ENCODE peak calls at places on chromosome 1, in nine cellular contexts. One of them, this sample, is unnamed.

GRCh38 chr1:184302346-184302745 is 84.5 kb upstream of the C1orf21 start:
- DNase-seq in lung: no peak
- DNase-seq in cardiac fibroblast: no peak
- DNase-seq in AG04449: no peak
- DNase-seq in K562: no peak
- DNase-seq in WTC11: no peak
- DNase-seq in Calu3: no peak
- DNase-seq in LNCaP clone FGC: no peak
- DNase-seq in right atrium auricular region: no peak
- DNase-seq in this sample: no peak

GRCh38 chr1:59375321-59376220 is 78.7 kb downstream of the FGGY start:
- DNase-seq in WTC11: no peak
- DNase-seq in right atrium auricular region: no peak
- DNase-seq in AG04449: peak
- DNase-seq in Calu3: no peak
- DNase-seq in K562: no peak
- DNase-seq in LNCaP clone FGC: no peak
- DNase-seq in cardiac fibroblast: peak
- DNase-seq in lung: no peak
- DNase-seq in this sample: no peak

GRCh38 chr1:154926201-154926600 is 10.3 kb downstream of the PMVK start:
- DNase-seq in Calu3: no peak
- DNase-seq in AG04449: no peak
- DNase-seq in cardiac fibroblast: no peak
- DNase-seq in K562: no peak
- DNase-seq in right atrium auricular region: no peak
- DNase-seq in LNCaP clone FGC: no peak
- DNase-seq in lung: no peak
- DNase-seq in WTC11: no peak
- DNase-seq in this sample: no peak

GRCh38 chr1:17079140-17079868 is 25.5 kb upstream of the SDHB start:
- DNase-seq in right atrium auricular region: no peak
- DNase-seq in cardiac fibroblast: no peak
- DNase-seq in AG04449: no peak
- DNase-seq in K562: no peak
- DNase-seq in lung: no peak
- DNase-seq in Calu3: no peak
- DNase-seq in WTC11: no peak
- DNase-seq in LNCaP clone FGC: no peak
- DNase-seq in this sample: no peak

GRCh38 chr1:10250663-10251062 is 40.3 kb downstream of the KIF1B start:
- DNase-seq in K562: no peak
- DNase-seq in right atrium auricular region: no peak
- DNase-seq in WTC11: no peak
- DNase-seq in Calu3: no peak
- DNase-seq in cardiac fibroblast: no peak
- DNase-seq in LNCaP clone FGC: no peak
- DNase-seq in AG04449: no peak
- DNase-seq in lung: no peak
- DNase-seq in this sample: no peak

GRCh38 chr1:119712342-119713038 is 756 bp downstream of the PHGDH start:
- DNase-seq in WTC11: peak
- DNase-seq in lung: peak
- DNase-seq in AG04449: peak
- DNase-seq in cardiac fibroblast: peak
- DNase-seq in LNCaP clone FGC: no peak
- DNase-seq in Calu3: peak
- DNase-seq in K562: peak
- DNase-seq in right atrium auricular region: peak
- DNase-seq in this sample: peak

GRCh38 chr1:157105298-157105987 is 5.8 kb upstream of the ETV3L start:
- DNase-seq in cardiac fibroblast: no peak
- DNase-seq in right atrium auricular region: no peak
- DNase-seq in AG04449: no peak
- DNase-seq in WTC11: no peak
- DNase-seq in LNCaP clone FGC: no peak
- DNase-seq in Calu3: no peak
- DNase-seq in K562: no peak
- DNase-seq in lung: no peak
- DNase-seq in this sample: no peak

GRCh38 chr1:100353073-100353801 is 931 bp downstream of the CDC14A start:
- DNase-seq in Calu3: peak
- DNase-seq in LNCaP clone FGC: no peak
- DNase-seq in AG04449: no peak
- DNase-seq in WTC11: peak
- DNase-seq in right atrium auricular region: no peak
- DNase-seq in lung: peak
- DNase-seq in cardiac fibroblast: no peak
- DNase-seq in K562: peak
- DNase-seq in this sample: peak

GRCh38 chr1:228279011-228279721 is 71.3 kb downstream of the OBSCN start:
- DNase-seq in K562: no peak
- DNase-seq in cardiac fibroblast: no peak
- DNase-seq in WTC11: no peak
- DNase-seq in right atrium auricular region: no peak
- DNase-seq in lung: no peak
- DNase-seq in Calu3: no peak
- DNase-seq in AG04449: no peak
- DNase-seq in LNCaP clone FGC: no peak
- DNase-seq in this sample: no peak

GRCh38 chr1:107879927-107880326 is 85.1 kb downstream of the VAV3 start:
- DNase-seq in LNCaP clone FGC: no peak
- DNase-seq in WTC11: no peak
- DNase-seq in AG04449: no peak
- DNase-seq in lung: no peak
- DNase-seq in right atrium auricular region: no peak
- DNase-seq in Calu3: no peak
- DNase-seq in K562: no peak
- DNase-seq in cardiac fibroblast: no peak
- DNase-seq in this sample: no peak

GRCh38 chr1:196997428-196997827 is 20.1 kb downstream of the CFHR5 start:
- DNase-seq in cardiac fibroblast: peak
- DNase-seq in lung: no peak
- DNase-seq in Calu3: no peak
- DNase-seq in AG04449: peak
- DNase-seq in LNCaP clone FGC: no peak
- DNase-seq in K562: no peak
- DNase-seq in right atrium auricular region: no peak
- DNase-seq in WTC11: no peak
- DNase-seq in this sample: no peak

GRCh38 chr1:2474933-2475371 is 1.1 kb upstream of the PLCH2 start:
- DNase-seq in cardiac fibroblast: peak
- DNase-seq in WTC11: no peak
- DNase-seq in AG04449: no peak
- DNase-seq in LNCaP clone FGC: no peak
- DNase-seq in K562: peak
- DNase-seq in Calu3: no peak
- DNase-seq in right atrium auricular region: no peak
- DNase-seq in lung: no peak
- DNase-seq in this sample: no peak

GRCh38 chr1:61348025-61348665 is 265.8 kb downstream of the NFIA start:
- DNase-seq in right atrium auricular region: no peak
- DNase-seq in cardiac fibroblast: no peak
- DNase-seq in K562: no peak
- DNase-seq in Calu3: no peak
- DNase-seq in AG04449: no peak
- DNase-seq in lung: no peak
- DNase-seq in WTC11: no peak
- DNase-seq in LNCaP clone FGC: no peak
- DNase-seq in this sample: no peak

GRCh38 chr1:167066333-167067122 is 23.6 kb downstream of the GPA33 start:
- DNase-seq in cardiac fibroblast: peak
- DNase-seq in LNCaP clone FGC: no peak
- DNase-seq in K562: peak
- DNase-seq in right atrium auricular region: peak
- DNase-seq in WTC11: peak
- DNase-seq in Calu3: peak
- DNase-seq in lung: peak
- DNase-seq in AG04449: no peak
- DNase-seq in this sample: peak

GRCh38 chr1:9443913-9444445 is 95.3 kb upstream of the SLC25A33 start:
- DNase-seq in Calu3: no peak
- DNase-seq in AG04449: no peak
- DNase-seq in LNCaP clone FGC: no peak
- DNase-seq in K562: no peak
- DNase-seq in cardiac fibroblast: peak
- DNase-seq in lung: no peak
- DNase-seq in right atrium auricular region: no peak
- DNase-seq in WTC11: no peak
- DNase-seq in this sample: no peak

GRCh38 chr1:7582439-7582972 is 188.6 kb upstream of the VAMP3 start:
- DNase-seq in right atrium auricular region: no peak
- DNase-seq in Calu3: no peak
- DNase-seq in AG04449: no peak
- DNase-seq in cardiac fibroblast: no peak
- DNase-seq in lung: no peak
- DNase-seq in LNCaP clone FGC: no peak
- DNase-seq in K562: no peak
- DNase-seq in WTC11: no peak
- DNase-seq in this sample: no peak

DNA sequence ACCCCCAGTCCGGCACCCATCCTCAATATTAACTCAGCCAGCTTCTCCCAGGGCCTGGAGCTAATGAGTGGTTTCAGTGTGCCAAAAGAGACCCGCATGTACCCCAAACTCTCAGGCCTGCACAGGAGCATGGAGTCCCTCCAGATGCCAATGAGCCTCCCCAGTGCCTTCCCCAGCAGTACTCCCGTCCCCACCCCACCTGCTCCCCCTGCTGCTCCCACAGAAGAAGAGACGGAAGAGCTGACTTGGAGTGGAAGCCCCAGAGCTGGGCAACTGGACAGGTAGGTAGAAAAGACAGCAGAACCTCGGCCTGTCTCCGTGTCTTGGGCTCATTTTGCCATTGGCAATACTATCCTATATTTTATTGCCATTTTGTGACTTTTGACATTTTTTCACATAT is 45.4 kb upstream of the IPO9 start:
- DNase-seq in Calu3: no peak
- DNase-seq in WTC11: peak
- DNase-seq in K562: no peak
- DNase-seq in cardiac fibroblast: no peak
- DNase-seq in right atrium auricular region: no peak
- DNase-seq in AG04449: no peak
- DNase-seq in lung: no peak
- DNase-seq in LNCaP clone FGC: no peak
- DNase-seq in this sample: no peak
- TF ChIP-seq CTCF in Calu3: no peak
- TF ChIP-seq CTCF in WTC11: no peak
- TF ChIP-seq CTCF in K562: peak
- TF ChIP-seq CTCF in cardiac fibroblast: no peak
- TF ChIP-seq CTCF in right atrium auricular region: no peak
- TF ChIP-seq CTCF in AG04449: no peak
- TF ChIP-seq CTCF in lung: no peak
- TF ChIP-seq CTCF in LNCaP clone FGC: no peak
- TF ChIP-seq CTCF in this sample: no peak

GRCh38 chr1:68384321-68384813 is 65.4 kb downstream of the RPE65 start:
- DNase-seq in right atrium auricular region: no peak
- DNase-seq in lung: no peak
- DNase-seq in WTC11: no peak
- DNase-seq in LNCaP clone FGC: no peak
- DNase-seq in AG04449: peak
- DNase-seq in cardiac fibroblast: peak
- DNase-seq in K562: no peak
- DNase-seq in Calu3: peak
- DNase-seq in this sample: no peak
- TF ChIP-seq CTCF in right atrium auricular region: no peak
- TF ChIP-seq CTCF in lung: no peak
- TF ChIP-seq CTCF in WTC11: no peak
- TF ChIP-seq CTCF in LNCaP clone FGC: no peak
- TF ChIP-seq CTCF in AG04449: peak
- TF ChIP-seq CTCF in cardiac fibroblast: peak
- TF ChIP-seq CTCF in K562: no peak
- TF ChIP-seq CTCF in Calu3: no peak
- TF ChIP-seq CTCF in this sample: no peak

DNA sequence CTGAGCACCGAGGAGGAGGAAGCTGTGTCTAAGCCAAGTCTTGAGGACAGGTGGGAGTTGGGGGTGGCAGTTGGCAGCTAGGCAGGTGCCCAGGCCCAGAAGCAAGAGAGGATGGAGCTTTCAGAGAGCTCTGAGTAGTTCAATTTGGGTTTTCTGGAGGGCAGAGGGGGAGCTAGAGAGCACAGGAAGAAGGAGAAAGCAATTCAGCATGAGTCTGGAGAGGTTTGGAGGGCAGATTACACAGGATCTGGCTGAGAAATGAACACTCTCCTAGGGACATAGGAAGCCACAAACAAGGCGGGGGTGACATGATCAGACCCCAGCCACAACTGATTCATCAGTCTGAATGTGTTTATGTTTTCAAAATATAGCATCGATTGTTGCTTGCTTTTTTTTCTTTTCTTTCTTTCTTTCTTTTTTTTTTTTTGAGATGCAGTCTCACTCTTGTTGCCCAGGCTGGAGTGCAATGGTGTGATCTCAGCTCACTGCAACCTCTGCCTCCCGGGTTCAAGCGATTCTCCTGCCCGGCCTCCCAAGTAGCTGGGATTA is 23.8 kb downstream of the PTPRF start:
- DNase-seq in AG04449: no peak
- DNase-seq in LNCaP clone FGC: no peak
- DNase-seq in cardiac fibroblast: peak
- DNase-seq in K562: peak
- DNase-seq in right atrium auricular region: no peak
- DNase-seq in Calu3: peak
- DNase-seq in WTC11: peak
- DNase-seq in lung: no peak
- DNase-seq in this sample: peak
- TF ChIP-seq CTCF in AG04449: peak
- TF ChIP-seq CTCF in LNCaP clone FGC: peak
- TF ChIP-seq CTCF in cardiac fibroblast: peak
- TF ChIP-seq CTCF in K562: peak
- TF ChIP-seq CTCF in right atrium auricular region: no peak
- TF ChIP-seq CTCF in Calu3: peak
- TF ChIP-seq CTCF in WTC11: peak
- TF ChIP-seq CTCF in lung: no peak
- TF ChIP-seq CTCF in this sample: no peak

DNA sequence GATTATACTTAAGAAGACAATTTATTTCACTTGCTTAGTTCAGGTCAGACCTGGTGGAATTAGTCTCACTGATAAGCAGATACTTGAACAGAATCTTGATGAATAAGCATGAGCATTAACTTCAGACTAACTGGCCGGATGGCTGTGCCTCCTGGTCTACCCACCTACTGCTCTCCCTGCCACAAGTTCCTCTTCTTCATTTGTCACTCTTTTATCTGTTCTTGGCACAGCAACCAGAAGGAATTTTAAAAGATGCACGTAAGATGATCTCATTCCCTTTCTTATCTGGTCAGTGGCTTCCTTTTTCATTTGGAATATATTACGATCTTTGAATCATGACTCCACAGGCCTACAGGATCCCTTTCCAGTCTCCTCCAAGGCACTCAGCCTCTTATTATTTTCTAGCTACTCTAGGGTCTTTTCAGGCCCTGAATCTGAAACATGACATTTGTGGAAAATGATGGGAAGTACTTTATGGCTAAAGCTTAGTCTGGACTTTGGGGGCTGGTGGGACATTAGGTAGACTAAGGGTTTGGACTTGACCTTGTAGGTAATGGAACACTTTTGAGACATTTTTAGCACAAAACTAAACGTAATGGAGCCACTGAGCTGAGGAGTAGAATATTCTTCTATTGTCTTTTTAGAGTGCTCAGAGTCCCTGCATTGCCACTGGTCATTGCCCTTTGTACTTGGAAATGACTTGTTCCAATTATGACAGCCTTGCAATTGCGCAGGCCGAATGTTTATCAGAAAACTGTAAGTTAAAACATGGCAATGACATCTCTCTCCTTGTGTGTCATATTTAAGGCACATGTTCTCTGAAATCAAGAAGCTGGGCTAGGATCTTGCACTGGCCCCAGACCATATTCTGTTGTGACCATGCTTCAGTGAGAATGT is 16.0 kb downstream of the ST6GALNAC3 start:
- DNase-seq in LNCaP clone FGC: no peak
- DNase-seq in K562: no peak
- DNase-seq in WTC11: no peak
- DNase-seq in lung: no peak
- DNase-seq in Calu3: no peak
- DNase-seq in AG04449: no peak
- DNase-seq in right atrium auricular region: no peak
- DNase-seq in cardiac fibroblast: no peak
- DNase-seq in this sample: no peak
- TF ChIP-seq CTCF in LNCaP clone FGC: no peak
- TF ChIP-seq CTCF in K562: no peak
- TF ChIP-seq CTCF in WTC11: no peak
- TF ChIP-seq CTCF in lung: no peak
- TF ChIP-seq CTCF in Calu3: no peak
- TF ChIP-seq CTCF in AG04449: no peak
- TF ChIP-seq CTCF in right atrium auricular region: no peak
- TF ChIP-seq CTCF in cardiac fibroblast: no peak
- TF ChIP-seq CTCF in this sample: no peak